ENCODE peak calls at places on chromosomes 5 and 9, in five cellular contexts. T is SK-N-SH, A is HepG2, D is GM12878, W is HCT116. J is an unnamed sample.

GRCh38 chr9:131382850-131383729 is 10.8 kb upstream of the PRRC2B start:
- DNase-seq in T (no peak), A (peak), D (no peak), W (no peak), J (peak)

GRCh38 chr5:112604741-112605390 is 132.8 kb upstream of the APC start:
- DNase-seq in T (peak), A (peak), D (peak), W (peak), J (peak)

GRCh38 chr5:80881726-80882125 is 78.4 kb upstream of the RASGRF2 start:
- DNase-seq in T (no peak), A (no peak), D (no peak), W (no peak), J (no peak)

GRCh38 chr9:89877051-89878002 is 272.5 kb downstream of the GADD45G start:
- DNase-seq in T (no peak), A (no peak), D (no peak), W (no peak), J (no peak)

GRCh38 chr5:75049581-75050274 is 2.6 kb downstream of the GCNT4 start:
- DNase-seq in T (peak), A (peak), D (no peak), W (peak), J (peak)

GRCh38 chr9:2085719-2086515 is 70.8 kb downstream of the SMARCA2 start:
- DNase-seq in T (peak), A (no peak), D (no peak), W (no peak), J (no peak)

GRCh38 chr9:70222354-70222753 is 36.4 kb upstream of the SMC5 start:
- DNase-seq in T (no peak), A (no peak), D (no peak), W (no peak), J (no peak)

GRCh38 chr5:27328480-27328879 is 290.1 kb upstream of the CDH9 start:
- DNase-seq in T (no peak), A (peak), D (no peak), W (no peak), J (no peak)

GRCh38 chr5:130333089-130333488 is 428.8 kb downstream of the CHSY3 start:
- DNase-seq in T (no peak), A (no peak), D (no peak), W (peak), J (no peak)

DNA sequence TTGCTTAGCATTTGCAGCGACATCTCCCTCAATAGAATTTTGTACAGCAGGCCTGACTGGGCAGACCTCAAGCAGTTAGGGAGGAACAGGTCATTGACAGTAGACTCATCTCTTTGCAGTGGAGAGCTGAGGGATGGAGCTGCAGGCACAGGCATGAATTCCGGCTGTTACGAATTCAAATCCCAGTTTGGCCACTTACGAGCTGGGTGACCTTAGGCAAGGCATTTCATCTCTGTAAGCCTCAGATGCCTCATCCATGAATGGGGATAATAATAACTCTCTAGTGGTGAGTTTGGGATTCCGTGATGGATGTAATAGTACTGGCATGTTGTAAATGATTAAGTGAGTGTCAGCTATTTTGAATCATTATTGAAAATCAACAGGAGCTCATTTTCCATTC is 195.3 kb downstream of the SEMA6A start:
- DNase-seq in T (no peak), A (no peak), D (no peak), W (no peak), J (no peak)
- TF ChIP-seq JUND in T (no peak), A (no peak), D (no peak), W (no peak), J (no peak)

GRCh38 chr9:125475385-125475784 is 213.8 kb downstream of the GAPVD1 start:
- DNase-seq in T (no peak), A (no peak), D (no peak), W (no peak), J (no peak)

GRCh38 chr9:125476645-125477044 is 215.0 kb downstream of the GAPVD1 start:
- DNase-seq in T (no peak), A (peak), D (no peak), W (no peak), J (no peak)

GRCh38 chr9:125470767-125471580 is 209.3 kb downstream of the GAPVD1 start:
- DNase-seq in T (no peak), A (no peak), D (no peak), W (no peak), J (no peak)

GRCh38 chr9:125472562-125472925 is 210.9 kb downstream of the GAPVD1 start:
- DNase-seq in T (no peak), A (no peak), D (no peak), W (no peak), J (no peak)

GRCh38 chr9:125472926-125473701 is 211.5 kb downstream of the GAPVD1 start:
- DNase-seq in T (peak), A (peak), D (no peak), W (no peak), J (no peak)
- TF ChIP-seq JUND in T (peak), A (no peak), D (no peak), W (no peak), J (no peak)

GRCh38 chr9:1048853-1049252 is 1.3 kb upstream of the DMRT2 start:
- DNase-seq in T (no peak), A (no peak), D (no peak), W (no peak), J (no peak)
- TF ChIP-seq JUND in T (no peak), A (no peak), D (no peak), W (no peak), J (no peak)

DNA sequence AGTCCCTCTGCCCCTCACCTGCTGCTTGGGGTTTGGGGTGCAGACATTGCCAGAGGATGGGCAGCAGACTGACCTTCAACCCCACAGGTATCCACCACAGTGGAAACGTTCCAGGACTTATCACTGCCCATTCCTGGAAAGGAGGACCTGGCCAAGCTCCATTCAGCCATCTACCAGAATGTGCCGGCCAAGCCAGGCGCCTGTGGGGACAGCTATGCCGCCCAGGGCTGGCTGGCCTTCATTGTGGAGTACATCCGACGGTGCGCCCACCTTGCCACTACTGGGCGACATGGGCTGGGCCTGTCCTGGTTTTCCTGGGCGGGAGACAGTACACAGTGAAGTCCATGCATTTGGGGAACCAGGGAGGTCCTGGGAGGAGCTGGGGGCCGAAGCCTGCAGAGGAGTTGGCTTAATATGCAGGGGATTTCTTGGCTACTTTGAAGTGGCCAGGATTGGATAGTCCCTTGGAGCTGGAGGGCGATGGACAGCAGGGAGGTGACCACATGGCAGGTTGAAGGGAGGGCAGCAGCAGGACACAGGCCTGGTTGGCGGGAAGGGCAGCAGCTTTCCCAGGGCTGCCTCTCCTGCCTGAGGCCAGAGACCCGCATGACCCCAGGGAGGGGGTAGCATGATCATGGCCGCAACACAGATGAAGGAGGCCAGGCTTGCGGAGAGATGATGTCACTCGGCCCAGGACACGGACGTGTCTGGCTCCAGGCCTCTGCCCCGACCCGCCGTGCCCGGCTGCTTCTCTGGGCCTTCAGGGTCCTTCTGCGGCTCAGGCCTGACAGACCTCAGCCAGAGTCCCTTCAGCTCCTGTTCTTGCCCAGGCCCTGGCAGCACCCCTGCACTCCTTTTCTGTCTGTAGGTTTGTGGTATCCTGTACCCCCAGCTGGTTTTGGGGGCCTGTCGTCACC is 34.6 kb downstream of the USP20 start:
- DNase-seq in T (no peak), A (no peak), D (no peak), W (no peak), J (no peak)
- TF ChIP-seq JUND in T (no peak), A (no peak), D (no peak), W (no peak), J (no peak)

DNA sequence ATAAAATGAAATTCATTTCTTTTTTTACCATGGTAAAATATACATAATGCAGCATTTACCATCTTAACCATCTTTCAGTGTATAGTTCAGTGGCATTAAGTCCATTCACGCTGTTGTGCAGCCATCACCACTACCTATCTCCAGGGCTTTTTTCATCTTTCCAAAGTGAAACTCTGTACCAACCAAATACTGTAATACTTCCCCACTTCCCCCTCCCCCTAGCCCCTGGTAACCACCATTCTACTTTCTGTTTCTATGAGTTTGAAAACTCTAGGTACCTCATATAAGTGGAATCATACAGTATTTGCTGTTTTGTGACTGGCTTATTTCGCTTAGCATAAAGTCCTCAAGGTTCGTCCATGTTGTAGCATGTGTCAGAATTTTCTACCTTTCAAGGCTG is 23.4 kb downstream of the SPAAR start:
- DNase-seq in T (no peak), A (no peak), D (no peak), W (no peak), J (no peak)
- TF ChIP-seq JUND in T (no peak), A (no peak), D (no peak), W (no peak), J (no peak)

GRCh38 chr5:144236479-144236878 is 65.8 kb downstream of the KCTD16 start:
- DNase-seq in T (no peak), A (no peak), D (no peak), W (no peak), J (no peak)
- TF ChIP-seq JUND in T (no peak), A (no peak), D (no peak), W (no peak), J (no peak)

DNA sequence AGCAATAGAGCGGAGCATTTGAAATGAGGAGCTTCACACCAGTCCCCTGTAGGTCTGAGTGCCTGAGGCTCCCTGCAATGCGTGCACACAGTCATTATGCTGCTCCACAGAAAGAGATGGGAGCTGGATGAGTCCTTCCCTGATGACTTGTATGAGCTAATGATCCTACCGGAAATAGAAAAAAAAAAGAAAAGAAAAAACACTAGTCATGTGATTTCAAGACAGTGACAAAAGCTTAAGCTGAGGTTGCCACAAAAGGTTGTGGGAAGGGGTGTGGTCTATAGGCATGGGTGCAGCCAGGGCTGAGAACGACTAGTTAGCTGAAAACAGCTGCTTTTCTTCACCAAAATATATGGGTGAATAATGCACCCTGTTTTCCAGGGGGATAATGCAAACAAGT is 300.6 kb downstream of the MLLT3 start:
- DNase-seq in T (no peak), A (no peak), D (no peak), W (no peak), J (no peak)
- TF ChIP-seq JUND in T (no peak), A (no peak), D (no peak), W (no peak), J (no peak)

DNA sequence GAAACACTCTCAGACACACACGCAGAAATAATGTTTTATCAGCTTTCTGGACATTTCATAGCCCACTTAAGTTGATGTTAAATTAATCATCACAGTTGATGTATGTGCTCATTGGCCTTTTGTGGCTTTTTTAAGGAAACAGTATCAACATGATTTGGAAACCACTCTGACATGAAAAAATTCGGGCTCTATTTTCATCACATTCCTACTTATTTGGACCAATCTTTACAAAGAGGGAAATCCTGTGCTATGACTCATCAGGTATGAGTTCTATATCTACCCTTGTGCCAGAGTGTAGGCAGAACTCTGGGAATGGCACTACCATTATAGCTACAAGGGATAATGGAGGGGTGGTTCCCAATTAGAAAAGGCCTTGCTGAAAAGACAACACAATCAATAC is 388.4 kb upstream of the PTGER4 start:
- DNase-seq in T (no peak), A (no peak), D (no peak), W (no peak), J (no peak)
- TF ChIP-seq JUND in T (no peak), A (no peak), D (no peak), W (no peak), J (no peak)

GRCh38 chr9:33464045-33464636 is 9.6 kb downstream of the NOL6 start:
- DNase-seq in T (peak), A (no peak), D (no peak), W (no peak), J (no peak)
- TF ChIP-seq JUND in T (no peak), A (no peak), D (no peak), W (no peak), J (no peak)

J was measured in T47D.